ENCODE peak calls at places on chromosomes 1 and 21, in six cellular contexts. C is IMR-90, G is mesenchymal stem cell, M is mesendoderm, R is H1, I is trophoblast cell. T is an unnamed sample.

GRCh38 chr1:155900161-155900560 is 11.0 kb downstream of the RIT1 start:
- DNase-seq in C (no peak), G (no peak), M (no peak), R (no peak), I (no peak), T (no peak)

GRCh38 chr1:110756506-110756905 is 81.8 kb upstream of the KCNA3 start:
- DNase-seq in C (no peak), G (no peak), M (no peak), R (no peak), I (no peak), T (no peak)

GRCh38 chr1:163290025-163290610 is 31.6 kb upstream of the NUF2 start:
- DNase-seq in C (peak; percentile 49), G (peak; percentile 17), M (no peak), R (no peak), I (no peak), T (no peak)

GRCh38 chr1:204602871-204603542 is 82.5 kb downstream of the LRRN2 start:
- DNase-seq in C (no peak), G (no peak), M (no peak), R (no peak), I (no peak), T (no peak)

GRCh38 chr1:113456967-113457366 is 66.7 kb downstream of the MAGI3 start:
- DNase-seq in C (peak; percentile 98), G (peak; percentile 81), M (peak; percentile 6), R (no peak), I (no peak), T (no peak)

GRCh38 chr1:184533049-184533448 is 146.2 kb downstream of the C1orf21 start:
- DNase-seq in C (no peak), G (no peak), M (no peak), R (no peak), I (no peak), T (no peak)

GRCh38 chr1:162151900-162152829 is 82.7 kb downstream of the NOS1AP start:
- DNase-seq in C (peak; percentile 64), G (peak; percentile 96), M (no peak), R (no peak), I (peak; percentile 25), T (no peak)

GRCh38 chr1:109787211-109787844 is 23.6 kb upstream of the EPS8L3 start:
- DNase-seq in C (peak; percentile 50), G (peak; percentile 55), M (no peak), R (no peak), I (peak; percentile 43), T (no peak)

GRCh38 chr1:157993179-157994080 is at the start of gene KIRREL1:
- DNase-seq in C (peak; percentile 65), G (peak; percentile 85), M (peak; percentile 82), R (no peak), I (no peak), T (no peak)

GRCh38 chr1:170805957-170806662 is 129.2 kb upstream of the MROH9 start:
- DNase-seq in C (peak; percentile 8), G (no peak), M (no peak), R (no peak), I (no peak), T (no peak)

GRCh38 chr1:212479188-212479587 is 46.5 kb downstream of the NENF start:
- DNase-seq in C (no peak), G (no peak), M (no peak), R (no peak), I (peak; percentile 27), T (no peak)

GRCh38 chr1:116485071-116485735 is 85.6 kb downstream of the CD58 start:
- DNase-seq in C (peak; percentile 78), G (peak; percentile 80), M (peak; percentile 93), R (peak; percentile 97), I (peak; percentile 85), T (peak; percentile 91)

GRCh38 chr1:94332952-94333351 is 85.2 kb upstream of the ABCD3 start:
- DNase-seq in C (peak; percentile 72), G (peak; percentile 70), M (no peak), R (no peak), I (no peak), T (no peak)
- H3K36me3 ChIP-seq in C (no peaks in the 10 kb centered on the region), G (no peaks in the 10 kb centered on the region), M (no peaks in the 10 kb centered on the region), R (no peaks in the 10 kb centered on the region), I (no peaks in the 10 kb centered on the region), T (no peaks in the 10 kb centered on the region)

GRCh38 chr1:50622259-50622658 is 199.0 kb upstream of the DMRTA2 start:
- DNase-seq in C (no peak), G (no peak), M (no peak), R (no peak), I (no peak), T (no peak)
- H2BK120ac ChIP-seq in C (no peak overlapping the region), G (no peak overlapping the region), M (no peak overlapping the region), R (no peak overlapping the region), I (no peak overlapping the region), T (no peak overlapping the region)

DNA sequence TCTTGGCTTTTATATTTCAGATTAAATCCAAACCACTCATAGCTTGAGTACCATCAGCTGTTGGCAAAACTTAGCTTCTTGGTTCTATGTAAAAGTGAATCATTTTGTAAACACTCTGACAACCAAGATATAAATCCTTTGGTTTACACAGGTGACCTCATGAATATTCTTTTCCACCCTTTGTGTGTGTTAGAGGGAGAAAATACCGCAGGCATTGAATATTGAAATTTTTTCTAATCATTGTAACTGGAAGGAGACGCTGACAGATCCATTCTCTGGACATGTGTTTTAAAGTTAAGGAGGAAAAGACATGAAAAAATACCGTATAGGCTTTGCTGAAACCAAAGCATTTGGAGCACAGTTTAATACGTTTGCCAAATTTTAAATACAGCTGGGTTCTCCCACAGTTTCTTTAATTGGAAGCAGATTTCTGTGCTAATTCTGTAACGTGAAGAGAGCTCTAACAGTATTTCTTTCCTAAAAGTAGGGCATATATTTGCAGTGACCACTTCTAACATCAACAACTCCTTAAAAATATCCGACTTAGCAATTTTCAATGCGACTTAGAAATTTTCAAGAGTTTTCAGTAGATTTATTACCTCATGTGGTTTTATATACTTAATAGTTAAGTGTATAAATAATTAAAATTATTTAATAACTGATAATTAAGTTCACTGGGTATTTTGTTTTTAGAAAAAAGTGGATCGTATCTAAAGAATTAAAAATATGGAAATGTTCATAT is 388.2 kb downstream of the USP25 start:
- DNase-seq in C (peak; percentile 88), G (no peak), M (no peak), R (no peak), I (no peak), T (no peak)
- H3K79me1 ChIP-seq in C (no peaks in the 10 kb centered on the region), G (no peaks in the 10 kb centered on the region), M (no peaks in the 10 kb centered on the region), R (no peaks in the 10 kb centered on the region), I (no peaks in the 10 kb centered on the region), T (peaks cover 2% of the 10 kb centered on the region)

GRCh38 chr1:86449103-86449502 is 19.6 kb upstream of the CLCA1 start:
- DNase-seq in C (no peak), G (no peak), M (no peak), R (no peak), I (no peak), T (no peak)
- H3K36me3 ChIP-seq in C (no peaks in the 10 kb centered on the region), G (no peaks in the 10 kb centered on the region), M (no peaks in the 10 kb centered on the region), R (no peaks in the 10 kb centered on the region), I (no peaks in the 10 kb centered on the region), T (no peaks in the 10 kb centered on the region)

DNA sequence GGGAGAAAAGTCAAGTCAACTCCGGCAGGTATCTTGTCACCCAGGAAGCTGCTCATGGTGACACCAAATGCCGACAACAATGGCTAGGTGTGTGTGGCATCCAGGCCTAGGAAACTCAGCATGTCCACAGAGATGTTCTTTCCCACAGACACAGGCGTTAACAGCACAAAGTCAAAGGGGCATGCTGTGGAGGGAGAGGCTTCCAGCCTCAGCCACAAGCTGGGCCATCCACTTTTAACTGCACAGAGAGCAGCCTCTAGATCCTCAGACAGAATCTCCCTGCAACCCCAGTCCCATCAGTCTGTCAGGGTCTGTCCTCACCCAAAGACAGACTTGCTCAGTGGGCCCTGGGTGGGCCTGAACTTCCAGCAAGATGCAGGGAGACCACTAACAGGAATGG is 58.5 kb upstream of the BCAR3 start:
- DNase-seq in C (no peak), G (no peak), M (no peak), R (no peak), I (no peak), T (no peak)
- H2BK120ac ChIP-seq in C (peak overlapping the region; percentile 93), G (no peak overlapping the region), M (no peak overlapping the region), R (no peak overlapping the region), I (no peak overlapping the region), T (peak overlapping the region; percentile 29)